ENCODE peak calls at places on chromosome 3, in four cellular contexts. O is AG09319, V is HFFc6, G is Caco-2. Z is an unnamed sample.

GRCh38 chr3:195068481-195069080 is 202.4 kb downstream of the XXYLT1 start:
- DNase-seq in O (no peak), V (no peak), G (no peak), Z (no peak)

GRCh38 chr3:67044955-67045354 is 46.8 kb downstream of the KBTBD8 start:
- DNase-seq in O (no peak), V (no peak), G (no peak), Z (no peak)

GRCh38 chr3:105579439-105579838 is 212.7 kb downstream of the ALCAM start:
- DNase-seq in O (no peak), V (no peak), G (no peak), Z (no peak)

GRCh38 chr3:194688207-194688711 is 2.6 kb downstream of the FAM43A start:
- DNase-seq in O (no peak), V (no peak), G (peak), Z (peak)

GRCh38 chr3:40336511-40337135 is 27.1 kb downstream of the EIF1B start:
- DNase-seq in O (no peak), V (no peak), G (no peak), Z (no peak)

GRCh38 chr3:37607604-37608003 is 254.1 kb upstream of the CTDSPL start:
- DNase-seq in O (no peak), V (no peak), G (no peak), Z (no peak)

GRCh38 chr3:139797724-139798343 is 120.1 kb upstream of the NMNAT3 start:
- DNase-seq in O (no peak), V (no peak), G (peak), Z (peak)

GRCh38 chr3:138082085-138082991 is 33.1 kb downstream of the DZIP1L start:
- DNase-seq in O (no peak), V (peak), G (peak), Z (no peak)

GRCh38 chr3:37417297-37418082 is 243.1 kb upstream of the LRRFIP2 start:
- DNase-seq in O (no peak), V (no peak), G (no peak), Z (no peak)

GRCh38 chr3:157175678-157176077 is 15.7 kb upstream of the CCNL1 start:
- DNase-seq in O (no peak), V (no peak), G (peak), Z (peak)

GRCh38 chr3:195708626-195709481 is 11.9 kb upstream of the MUC20 start:
- DNase-seq in O (no peak), V (no peak), G (no peak), Z (no peak)

GRCh38 chr3:71754610-71755253 is 1.1 kb downstream of the GPR27 start:
- DNase-seq in O (no peak), V (no peak), G (no peak), Z (no peak)

GRCh38 chr3:160400048-160400630 is 689 bp downstream of the SMC4 start:
- DNase-seq in O (no peak), V (peak), G (peak), Z (peak)

GRCh38 chr3:134810850-134811249 is 15.8 kb downstream of the EPHB1 start:
- DNase-seq in O (no peak), V (no peak), G (no peak), Z (no peak)

GRCh38 chr3:134447371-134447770 is 38.4 kb downstream of the ANAPC13 start:
- DNase-seq in O (no peak), V (no peak), G (no peak), Z (no peak)

GRCh38 chr3:177852001-177852400 is 654.7 kb upstream of the TBL1XR1 start:
- DNase-seq in O (no peak), V (no peak), G (no peak), Z (no peak)

GRCh38 chr3:159536876-159537275 is 451.8 kb upstream of the IL12A start:
- DNase-seq in O (no peak), V (no peak), G (no peak), Z (no peak)

GRCh38 chr3:8386221-8386620 is 115.4 kb upstream of the LMCD1 start:
- DNase-seq in O (peak), V (no peak), G (no peak), Z (no peak)

GRCh38 chr3:178485756-178486155 is 50.5 kb upstream of the KCNMB2 start:
- DNase-seq in O (peak), V (no peak), G (no peak), Z (no peak)

GRCh38 chr3:123344175-123344908 is 104.5 kb downstream of the ADCY5 start:
- DNase-seq in O (no peak), V (peak), G (no peak), Z (no peak)

GRCh38 chr3:188262913-188263683 is 109.1 kb downstream of the LPP start:
- DNase-seq in O (no peak), V (peak), G (no peak), Z (no peak)

GRCh38 chr3:173843060-173843459 is 445.5 kb downstream of the NLGN1 start:
- DNase-seq in O (no peak), V (no peak), G (no peak), Z (no peak)

GRCh38 chr3:133629146-133629545 is 32.6 kb downstream of the TOPBP1 start:
- DNase-seq in O (no peak), V (no peak), G (no peak), Z (no peak)

GRCh38 chr3:116474356-116475200 is 29.3 kb upstream of the LSAMP start:
- DNase-seq in O (no peak), V (no peak), G (no peak), Z (no peak)

GRCh38 chr3:185401319-185401955 is 38.5 kb downstream of the MAP3K13 start:
- DNase-seq in O (no peak), V (no peak), G (no peak), Z (no peak)

GRCh38 chr3:114452176-114452744 is 158.4 kb downstream of the TIGIT start:
- DNase-seq in O (no peak), V (no peak), G (no peak), Z (no peak)

GRCh38 chr3:24220859-24221657 is 273.6 kb downstream of the THRB start:
- DNase-seq in O (peak), V (peak), G (peak), Z (no peak)

GRCh38 chr3:4350789-4351163 is 47.6 kb downstream of the SETMAR start:
- DNase-seq in O (peak), V (peak), G (peak), Z (peak)

GRCh38 chr3:122992628-122993570 is 34.7 kb downstream of the SEMA5B start:
- DNase-seq in O (no peak), V (no peak), G (no peak), Z (no peak)

DNA sequence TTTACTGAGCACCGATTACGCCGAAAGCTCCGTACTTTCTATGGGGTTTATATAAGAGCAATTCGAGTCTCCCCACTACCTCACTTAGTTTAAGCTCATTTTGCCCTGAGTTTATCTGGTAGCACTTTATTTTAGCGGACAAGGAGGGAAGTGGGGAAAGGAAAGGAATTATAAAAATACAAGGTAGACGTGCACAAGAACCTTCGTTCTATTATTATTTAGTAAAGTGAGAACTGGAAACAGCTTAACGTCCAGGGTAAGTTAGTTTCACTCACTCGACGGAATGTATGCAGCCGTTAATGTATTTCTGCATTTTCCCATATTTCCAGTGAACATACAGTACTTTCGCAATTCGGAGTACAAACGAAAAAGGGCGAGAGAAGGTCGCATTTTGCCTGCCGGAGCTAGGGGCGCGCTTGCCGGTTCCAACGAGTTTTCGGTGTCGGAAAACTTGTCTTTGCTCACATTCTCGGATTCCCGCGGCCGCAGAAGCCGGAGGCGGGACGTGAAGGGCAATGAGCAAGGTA is 1.2 kb upstream of the STT3B start:
- DNase-seq in O (no peak), V (no peak), G (no peak), Z (no peak)
- TF ChIP-seq CTCF in O (peak), V (no peak), G (no peak), Z (no peak)

GRCh38 chr3:13667330-13667729 is 118.4 kb downstream of the FBLN2 start:
- DNase-seq in O (no peak), V (no peak), G (no peak), Z (no peak)
- TF ChIP-seq CTCF in O (no peak), V (no peak), G (no peak), Z (no peak)

GRCh38 chr3:181693280-181693679 is 18.4 kb upstream of the SOX2 start:
- DNase-seq in O (no peak), V (no peak), G (no peak), Z (no peak)

GRCh38 chr3:181692850-181693154 is 18.9 kb upstream of the SOX2 start:
- DNase-seq in O (no peak), V (no peak), G (no peak), Z (no peak)

GRCh38 chr3:181695661-181696491 is 15.8 kb upstream of the SOX2 start:
- DNase-seq in O (no peak), V (no peak), G (no peak), Z (no peak)

GRCh38 chr3:181696641-181697230 is 15.0 kb upstream of the SOX2 start:
- DNase-seq in O (no peak), V (no peak), G (no peak), Z (no peak)

DNA sequence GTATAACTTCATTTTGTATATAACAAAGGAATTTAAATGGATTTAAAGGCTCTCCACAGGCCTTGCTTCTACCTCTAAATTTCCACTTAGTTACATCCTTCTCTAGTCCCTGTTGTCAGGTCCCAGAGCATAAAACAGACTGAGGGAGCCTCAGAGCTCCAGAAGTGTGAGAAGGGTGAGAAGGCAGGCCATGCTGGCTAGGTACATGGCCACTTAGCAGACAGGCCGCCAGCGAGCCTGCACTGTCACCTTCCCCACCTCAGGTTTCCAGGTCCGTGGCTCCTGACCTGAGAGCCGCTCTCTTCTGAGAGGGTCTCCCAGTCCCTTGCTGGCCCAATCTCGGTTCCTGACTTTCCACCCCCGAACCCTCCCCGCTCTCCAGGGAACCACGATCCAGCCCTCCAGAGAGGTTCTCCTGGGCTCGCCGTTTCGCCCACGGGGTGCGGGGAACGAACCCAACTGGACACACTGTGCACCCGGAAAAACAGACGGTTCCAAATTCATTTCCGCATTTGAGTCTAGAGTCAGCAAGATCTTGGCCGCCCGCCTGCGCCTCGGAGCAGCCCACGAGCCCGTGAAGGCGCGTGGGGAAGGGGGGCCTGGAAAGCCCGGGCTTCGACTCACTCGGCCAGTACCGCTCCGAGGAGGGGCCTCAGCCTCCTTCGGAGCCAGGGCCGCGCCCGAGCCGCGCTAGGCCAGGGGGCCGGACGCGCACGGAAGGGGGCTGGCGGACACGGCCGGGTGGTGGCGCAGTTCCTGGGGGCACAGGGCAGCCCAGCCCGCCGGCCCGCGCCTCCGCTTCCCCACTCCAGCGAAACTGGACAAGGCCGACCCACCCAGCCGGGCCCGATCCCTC is 16.7 kb upstream of the SOX2 start:
- DNase-seq in O (no peak), V (no peak), G (no peak), Z (no peak)
- TF ChIP-seq CTCF in O (no peak), V (no peak), G (no peak), Z (peak)

GRCh38 chr3:73432723-73433032 is 192.1 kb downstream of the PDZRN3 start:
- DNase-seq in O (no peak), V (no peak), G (no peak), Z (no peak)
- TF ChIP-seq CTCF in O (no peak), V (peak), G (no peak), Z (no peak)

DNA sequence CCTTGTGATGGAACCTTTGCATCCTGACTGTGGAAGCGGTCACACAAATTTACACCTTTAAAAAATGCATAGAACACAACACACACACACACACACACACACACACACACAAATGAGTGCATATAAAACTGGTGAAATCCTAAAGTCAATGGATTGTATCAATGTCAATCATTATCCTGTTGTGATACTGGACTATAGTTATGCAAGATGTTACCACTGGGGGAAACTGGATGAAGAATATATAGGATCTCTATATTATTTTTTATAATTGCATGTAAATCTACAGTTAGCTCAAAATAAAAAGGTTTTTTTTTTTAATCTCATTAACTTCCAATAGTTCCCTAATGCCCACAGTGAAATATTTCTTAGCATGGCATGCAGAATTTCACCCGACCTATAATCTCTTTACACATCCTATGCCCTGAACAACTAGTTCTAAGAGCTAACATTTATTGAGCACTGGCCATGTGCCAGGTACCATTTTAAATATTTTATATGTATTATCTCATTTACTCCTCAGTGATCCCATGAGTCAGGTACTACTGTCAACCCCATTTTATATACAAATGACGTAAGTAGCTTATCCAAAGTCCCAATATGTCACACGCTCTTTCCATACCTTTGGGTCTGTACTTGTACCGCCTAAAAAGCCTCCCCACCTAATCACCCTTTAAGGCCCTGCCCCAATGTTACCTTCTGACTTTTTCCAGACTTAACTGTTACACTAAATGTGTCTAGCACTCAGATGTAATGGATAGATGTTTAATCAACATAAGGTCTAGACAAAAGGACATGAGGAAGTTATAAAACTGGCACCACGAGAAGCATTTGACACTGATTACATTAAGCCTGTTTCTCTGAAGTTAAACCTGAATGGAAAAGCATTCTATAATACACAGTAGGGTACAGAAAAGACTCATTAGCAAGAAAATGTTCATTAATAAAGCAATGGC is 5.5 kb downstream of the ABCC5 start:
- DNase-seq in O (no peak), V (no peak), G (no peak), Z (no peak)
- TF ChIP-seq CTCF in O (no peak), V (no peak), G (no peak), Z (no peak)